ENCODE peak calls at places on chromosome 1, in four cellular contexts. F is H9, U is H1, J is mesendoderm. V is an unnamed sample.

GRCh38 chr1:222817529-222817928 is 2.7 kb downstream of the DISP1 start:
- DNase-seq in F (no peak), U (no peak), J (peak), V (peak)

GRCh38 chr1:102365074-102365473 is 368.3 kb upstream of the OLFM3 start:
- DNase-seq in F (no peak), U (no peak), J (no peak), V (no peak)

GRCh38 chr1:161706483-161707347 is at the start of gene FCRLA:
- DNase-seq in F (no peak), U (no peak), J (no peak), V (peak)

GRCh38 chr1:6473974-6474814 is 8.2 kb upstream of the TNFRSF25 start:
- DNase-seq in F (no peak), U (no peak), J (no peak), V (no peak)

GRCh38 chr1:161391611-161392010 is 23.9 kb upstream of the CFAP126 start:
- DNase-seq in F (no peak), U (no peak), J (no peak), V (no peak)

GRCh38 chr1:37634554-37635308 is at the start of gene RSPO1:
- DNase-seq in F (peak), U (no peak), J (peak), V (no peak)

GRCh38 chr1:95287825-95288224 is 53.8 kb downstream of the RWDD3 start:
- DNase-seq in F (no peak), U (no peak), J (no peak), V (no peak)

GRCh38 chr1:171636141-171636540 is 14.1 kb downstream of the MYOCOS start:
- DNase-seq in F (peak), U (no peak), J (no peak), V (no peak)

GRCh38 chr1:25167269-25168192 is 64.8 kb downstream of the SYF2 start:
- DNase-seq in F (no peak), U (no peak), J (no peak), V (no peak)

GRCh38 chr1:147892731-147893214 is 9.8 kb upstream of the GJA8 start:
- DNase-seq in F (no peak), U (no peak), J (peak), V (peak)

GRCh38 chr1:40014812-40015594 is 25.5 kb upstream of the CAP1 start:
- DNase-seq in F (no peak), U (no peak), J (no peak), V (peak)

GRCh38 chr1:56000424-56000823 is 578.9 kb downstream of the PLPP3 start:
- DNase-seq in F (no peak), U (no peak), J (no peak), V (no peak)

GRCh38 chr1:108877324-108877812 is 583 bp downstream of the GPSM2 start:
- DNase-seq in F (no peak), U (no peak), J (peak), V (peak)

GRCh38 chr1:208977861-208978260 is 605.7 kb upstream of the CAMK1G start:
- DNase-seq in F (no peak), U (no peak), J (no peak), V (no peak)

GRCh38 chr1:7229696-7230095 is 444.4 kb downstream of the CAMTA1 start:
- DNase-seq in F (no peak), U (no peak), J (no peak), V (peak)

GRCh38 chr1:246324711-246325110 is 182.4 kb downstream of the SMYD3 start:
- DNase-seq in F (peak), U (peak), J (peak), V (peak)

GRCh38 chr1:8516793-8517556 is 199.1 kb downstream of the SLC45A1 start:
- DNase-seq in F (no peak), U (no peak), J (no peak), V (peak)

GRCh38 chr1:37498872-37499617 is 15.5 kb downstream of the MEAF6 start:
- DNase-seq in F (no peak), U (no peak), J (no peak), V (peak)

GRCh38 chr1:218933526-218933925 is 240.2 kb upstream of the LYPLAL1 start:
- DNase-seq in F (no peak), U (no peak), J (no peak), V (peak)

GRCh38 chr1:30907641-30908445 is 715 bp downstream of the SDC3 start:
- DNase-seq in F (peak), U (no peak), J (no peak), V (no peak)

GRCh38 chr1:25182629-25183028 is 49.7 kb downstream of the SYF2 start:
- DNase-seq in F (no peak), U (no peak), J (peak), V (peak)

GRCh38 chr1:165816801-165817497 is 10.5 kb upstream of the UCK2 start:
- DNase-seq in F (no peak), U (no peak), J (peak), V (no peak)

GRCh38 chr1:18079941-18080340 is 27.7 kb upstream of the IGSF21 start:
- DNase-seq in F (no peak), U (no peak), J (no peak), V (no peak)

GRCh38 chr1:230641346-230641745 is 935 bp upstream of the COG2 start:
- DNase-seq in F (no peak), U (no peak), J (no peak), V (peak)

GRCh38 chr1:59071289-59071688 is 225.6 kb upstream of the FGGY start:
- DNase-seq in F (no peak), U (no peak), J (no peak), V (no peak)

GRCh38 chr1:201655243-201655642 is 116.3 kb downstream of the NAV1 start:
- DNase-seq in F (peak), U (no peak), J (peak), V (peak)

GRCh38 chr1:180154325-180155201 is at the start of gene QSOX1:
- DNase-seq in F (peak), U (peak), J (peak), V (peak)

GRCh38 chr1:197738927-197739326 is 36.4 kb downstream of the DENND1B start:
- DNase-seq in F (no peak), U (no peak), J (no peak), V (no peak)

GRCh38 chr1:244302889-244303609 is 148.7 kb downstream of the ADSS2 start:
- DNase-seq in F (no peak), U (no peak), J (peak), V (peak)

GRCh38 chr1:36520771-36521420 is 38.2 kb upstream of the CSF3R start:
- DNase-seq in F (no peak), U (no peak), J (no peak), V (no peak)

GRCh38 chr1:220927442-220927841 is 48.2 kb downstream of the HLX start:
- DNase-seq in F (no peak), U (no peak), J (peak), V (no peak)

GRCh38 chr1:94209425-94209824 is 28.0 kb downstream of the ARHGAP29 start:
- DNase-seq in F (no peak), U (no peak), J (no peak), V (peak)

DNA sequence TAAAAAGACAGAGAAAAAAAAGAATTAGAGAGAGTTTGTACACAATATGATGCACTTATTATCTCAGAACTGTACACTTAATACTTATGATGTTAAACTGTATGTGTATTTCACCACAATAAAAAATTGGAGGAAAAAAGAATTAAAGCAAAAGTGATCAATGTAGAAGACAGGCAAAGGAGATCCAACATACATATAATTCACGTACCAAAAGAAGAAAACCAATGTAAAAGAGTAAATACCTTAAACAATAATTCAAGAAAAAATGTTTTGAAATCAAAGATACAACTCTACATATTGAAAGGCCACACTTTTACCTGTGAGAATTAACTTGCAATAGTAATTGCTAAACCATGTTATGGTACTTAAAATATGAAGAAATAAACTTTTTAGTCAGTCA is 9.8 kb upstream of the PGLYRP3 start:
- DNase-seq in F (no peak), U (no peak), J (no peak), V (no peak)
- H4K5ac ChIP-seq in F (no peak), U (no peak), J (no peak), V (no peak)

DNA sequence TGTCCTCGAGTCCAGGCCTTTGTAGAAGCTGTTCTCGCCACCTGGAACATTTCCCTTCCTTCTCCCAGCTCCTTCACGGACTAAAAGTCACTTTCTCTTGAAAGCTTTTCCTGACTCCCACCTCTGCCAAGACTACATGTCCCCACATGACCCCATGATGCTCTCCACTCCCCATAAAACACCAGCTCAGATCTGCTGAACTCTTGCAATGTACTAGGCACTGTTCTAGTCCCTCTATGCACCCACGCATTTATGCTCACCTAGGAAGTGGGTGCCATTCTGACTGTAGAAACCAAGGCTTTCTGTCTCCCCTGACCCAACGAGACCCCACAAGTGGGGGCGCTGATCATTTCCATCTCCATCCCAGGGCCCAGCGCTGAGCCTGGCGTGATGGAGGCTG is 58.2 kb downstream of the RAP1GAP start:
- DNase-seq in F (no peak), U (no peak), J (no peak), V (no peak)
- H4K5ac ChIP-seq in F (no peak), U (no peak), J (no peak), V (no peak)

GRCh38 chr1:110207831-110208230 is 2.3 kb upstream of the KCNC4 start:
- DNase-seq in F (peak), U (no peak), J (peak), V (peak)
- H4K5ac ChIP-seq in F (no peak), U (no peak), J (no peak), V (no peak)

GRCh38 chr1:115538579-115538978 is 103.2 kb upstream of the VANGL1 start:
- DNase-seq in F (no peak), U (no peak), J (no peak), V (no peak)

GRCh38 chr1:115536279-115536816 is 105.4 kb upstream of the VANGL1 start:
- DNase-seq in F (no peak), U (no peak), J (peak), V (no peak)

GRCh38 chr1:115537415-115537814 is 104.4 kb upstream of the VANGL1 start:
- DNase-seq in F (no peak), U (no peak), J (peak), V (no peak)

GRCh38 chr1:115539061-115539460 is 102.7 kb upstream of the VANGL1 start:
- DNase-seq in F (no peak), U (no peak), J (no peak), V (peak)

DNA sequence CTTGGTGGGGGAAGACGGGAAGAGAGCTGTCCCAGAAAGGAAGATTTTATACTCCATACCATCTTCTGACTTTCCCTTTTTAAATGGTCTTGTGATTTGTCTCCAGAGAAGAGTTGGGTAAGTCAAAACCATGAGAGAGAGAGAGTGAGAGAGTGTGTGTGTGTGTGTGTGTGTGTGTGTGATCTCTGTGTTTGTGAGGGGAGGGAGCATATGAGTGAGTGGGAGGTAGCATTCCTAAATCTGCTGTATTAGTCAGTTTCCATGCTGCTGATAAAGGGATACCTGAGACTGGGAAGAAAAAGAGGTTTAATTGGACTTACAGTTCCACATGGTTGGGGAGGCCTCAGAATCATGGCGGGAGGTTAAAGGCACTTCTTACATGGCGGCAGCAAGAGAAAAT is 102.0 kb upstream of the VANGL1 start:
- DNase-seq in F (no peak), U (no peak), J (no peak), V (peak)
- H4K5ac ChIP-seq in F (no peak), U (no peak), J (no peak), V (no peak)

DNA sequence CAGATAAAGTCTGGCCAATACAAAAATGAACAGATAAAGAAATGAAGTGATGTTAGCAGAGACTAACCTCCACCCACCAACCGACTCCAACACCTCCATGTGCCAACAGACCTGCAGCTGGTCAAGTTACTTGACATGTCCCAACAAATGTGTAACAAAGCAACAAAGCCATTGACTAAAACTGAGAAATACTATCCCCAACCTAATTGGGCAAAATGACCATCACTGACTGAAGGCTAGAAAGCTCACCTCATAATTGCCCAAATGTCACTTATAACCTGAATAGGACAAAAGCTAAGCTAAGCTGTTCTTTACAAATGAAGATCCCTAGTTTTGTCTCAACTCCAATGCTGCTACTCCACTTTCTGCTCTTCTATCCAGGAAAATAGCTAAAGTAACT is 7.5 kb downstream of the KDM5B start:
- DNase-seq in F (no peak), U (no peak), J (no peak), V (no peak)
- H4K5ac ChIP-seq in F (no peak), U (no peak), J (no peak), V (no peak)

DNA sequence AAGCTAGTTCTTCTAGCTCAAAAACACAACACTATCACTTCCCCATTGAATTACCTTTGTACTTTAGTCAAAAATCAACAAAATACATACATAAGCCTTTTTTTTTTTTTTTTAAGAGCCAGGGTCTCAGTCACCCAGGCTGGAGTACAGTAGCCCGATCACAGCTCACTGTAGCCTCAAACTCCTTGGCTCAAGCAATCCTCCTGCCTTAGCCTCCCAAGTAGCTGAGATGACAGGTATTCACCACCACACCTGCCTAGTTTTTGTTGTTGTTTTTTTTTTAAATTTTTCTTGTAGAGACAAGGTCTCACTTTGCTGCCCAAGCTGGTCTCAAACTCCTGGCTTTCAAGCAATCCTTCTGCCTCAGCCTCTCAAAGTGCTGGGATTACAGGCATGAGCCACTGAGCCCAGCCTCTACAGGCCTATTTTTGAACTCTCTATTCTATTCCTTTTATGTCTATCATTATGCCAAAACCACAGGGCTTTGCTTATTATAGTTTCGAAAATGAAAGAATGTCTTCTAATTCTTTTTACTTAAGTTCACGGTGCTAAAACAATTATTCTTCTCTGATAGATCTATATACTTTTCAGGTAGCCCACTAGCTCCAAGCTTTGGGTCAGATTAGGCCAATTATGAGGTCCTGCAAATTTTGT is 29.6 kb downstream of the GPBP1L1 start:
- DNase-seq in F (no peak), U (no peak), J (no peak), V (no peak)
- H4K5ac ChIP-seq in F (no peak), U (no peak), J (no peak), V (no peak)